ENCODE peak calls at places on chromosomes 1 and 21, in four cellular contexts. F is T-helper 1 cell, P is HFFc6, B is fibroblast of mammary gland. Y is an unnamed sample.

GRCh38 chr1:208207388-208208131 is 36.6 kb downstream of the PLXNA2 start:
- DNase-seq in F (no peak), P (peak), B (peak), Y (peak)

GRCh38 chr1:168089326-168089978 is 47.3 kb downstream of the GPR161 start:
- DNase-seq in F (no peak), P (no peak), B (no peak), Y (no peak)

GRCh38 chr1:15714438-15715136 is 21.5 kb upstream of the SLC25A34 start:
- DNase-seq in F (no peak), P (peak), B (peak), Y (peak)

GRCh38 chr1:221871056-221871455 is 129.2 kb upstream of the DUSP10 start:
- DNase-seq in F (no peak), P (no peak), B (no peak), Y (no peak)

GRCh38 chr1:212970085-212970484 is 19.7 kb downstream of the VASH2 start:
- DNase-seq in F (no peak), P (no peak), B (no peak), Y (no peak)

GRCh38 chr1:155287987-155288543 is 10.8 kb downstream of the HCN3 start:
- DNase-seq in F (no peak), P (no peak), B (no peak), Y (no peak)

GRCh38 chr1:53598956-53599355 is 139.8 kb downstream of the DMRTB1 start:
- DNase-seq in F (no peak), P (no peak), B (no peak), Y (no peak)

GRCh38 chr21:15222711-15223110 is 157.9 kb upstream of the NRIP1 start:
- DNase-seq in F (no peak), P (no peak), B (peak), Y (no peak)

GRCh38 chr1:194055545-194055944 is 869.1 kb upstream of the B3GALT2 start:
- DNase-seq in F (no peak), P (no peak), B (no peak), Y (no peak)

GRCh38 chr1:151458936-151459330 is 361 bp downstream of the POGZ start:
- DNase-seq in F (peak), P (peak), B (peak), Y (no peak)

GRCh38 chr1:114610546-114611245 is 29.3 kb upstream of the BCAS2 start:
- DNase-seq in F (no peak), P (no peak), B (peak), Y (no peak)

GRCh38 chr1:65820983-65821382 is 28.3 kb downstream of the PDE4B start:
- DNase-seq in F (no peak), P (peak), B (peak), Y (peak)

GRCh38 chr1:198018529-198018928 is 101.4 kb downstream of the LHX9 start:
- DNase-seq in F (no peak), P (peak), B (peak), Y (peak)

GRCh38 chr1:226349081-226349480 is 40.1 kb upstream of the LIN9 start:
- DNase-seq in F (no peak), P (no peak), B (no peak), Y (no peak)

GRCh38 chr1:7644906-7645750 is 126.0 kb upstream of the VAMP3 start:
- DNase-seq in F (no peak), P (no peak), B (no peak), Y (no peak)

GRCh38 chr1:107804134-107804533 is 160.8 kb downstream of the VAV3 start:
- DNase-seq in F (peak), P (no peak), B (no peak), Y (no peak)

GRCh38 chr1:46034601-46035516 is 97.6 kb downstream of the PIK3R3 start:
- DNase-seq in F (no peak), P (no peak), B (no peak), Y (no peak)

GRCh38 chr1:83545450-83545849 is 453.5 kb downstream of the TTLL7 start:
- DNase-seq in F (no peak), P (no peak), B (peak), Y (no peak)

GRCh38 chr1:58983159-58983558 is 199.3 kb upstream of the JUN start:
- DNase-seq in F (no peak), P (no peak), B (peak), Y (peak)

GRCh38 chr1:193325771-193326170 is 139.4 kb upstream of the B3GALT2 start:
- DNase-seq in F (no peak), P (no peak), B (no peak), Y (no peak)

GRCh38 chr1:151352001-151352718 is 5.1 kb upstream of the RFX5 start:
- DNase-seq in F (no peak), P (no peak), B (peak), Y (no peak)

GRCh38 chr1:171666114-171666769 is 13.8 kb upstream of the MYOC start:
- DNase-seq in F (no peak), P (no peak), B (no peak), Y (no peak)

GRCh38 chr1:205204552-205204951 is 7.0 kb downstream of the DSTYK start:
- DNase-seq in F (no peak), P (peak), B (peak), Y (peak)

GRCh38 chr21:21003701-21004100 is 5.5 kb downstream of the NCAM2 start:
- DNase-seq in F (no peak), P (peak), B (peak), Y (peak)

GRCh38 chr1:160637821-160638539 is 8.9 kb downstream of the SLAMF1 start:
- DNase-seq in F (peak), P (no peak), B (no peak), Y (no peak)

Y was measured in AG20443.